ENCODE peak calls at places on chromosomes 12 and 14, in seven cellular contexts. O is GM12878, L is stomach, H is esophagus muscularis mucosa, G is sigmoid colon, D is HCT116, K is K562. W is an unnamed sample. For H3K36me3 and H3K4me1, the result is how much of the 10 kb centered on the place peaks cover.

GRCh38 chr14:91376547-91377477 is 40.8 kb downstream of the CCDC88C start:
- DNase-seq in G (no peak), K (no peak), L (no peak), O (no peak), D (no peak), H (no peak), W (no peak)

GRCh38 chr14:34069854-34070582 is 119.1 kb upstream of the EGLN3 start:
- DNase-seq in G (no peak), L (no peak), H (no peak), K (no peak), D (no peak), O (no peak), W (no peak)

GRCh38 chr14:96136361-96136760 is 68.3 kb upstream of the BDKRB2 start:
- DNase-seq in D (no peak), H (no peak), O (no peak), L (no peak), K (no peak), G (no peak), W (no peak)

GRCh38 chr14:58572092-58572853 is 65.5 kb upstream of the DACT1 start:
- DNase-seq in H (no peak), G (no peak), O (no peak), L (no peak), K (no peak), D (no peak), W (no peak)

GRCh38 chr14:57834001-57834598 is 31.8 kb downstream of the SLC35F4 start:
- DNase-seq in G (no peak), H (no peak), D (no peak), O (no peak), K (no peak), L (no peak), W (no peak)

GRCh38 chr14:91245029-91245428 is 525 bp upstream of the GPR68 start:
- DNase-seq in G (no peak), O (no peak), K (no peak), D (no peak), H (no peak), L (no peak), W (peak)

GRCh38 chr12:1282670-1283361 is 291.8 kb downstream of the ERC1 start:
- DNase-seq in K (no peak), D (no peak), O (no peak), H (peak), G (peak), L (no peak), W (peak)

GRCh38 chr12:102631274-102631673 is 150.9 kb upstream of the IGF1 start:
- DNase-seq in G (no peak), K (no peak), L (no peak), H (no peak), O (no peak), D (no peak), W (no peak)

GRCh38 chr14:33979613-33980276 is 28.9 kb upstream of the EGLN3 start:
- DNase-seq in L (no peak), K (no peak), H (peak), D (no peak), G (no peak), O (peak), W (no peak)

GRCh38 chr14:61467281-61467680 is 145.9 kb downstream of the PRKCH start:
- DNase-seq in K (no peak), G (no peak), O (no peak), L (no peak), D (no peak), H (peak), W (no peak)

GRCh38 chr12:123085730-123086487 is 65.0 kb downstream of the PITPNM2 start:
- DNase-seq in H (no peak), O (no peak), G (no peak), D (peak), L (peak), K (no peak), W (peak)

GRCh38 chr12:60148109-60148508 is 552.3 kb downstream of the SLC16A7 start:
- DNase-seq in L (no peak), O (no peak), K (peak), H (no peak), D (no peak), G (no peak), W (no peak)

GRCh38 chr14:44700184-44700583 is 193.1 kb upstream of the FSCB start:
- DNase-seq in K (no peak), H (no peak), O (no peak), D (no peak), G (no peak), L (no peak), W (no peak)

GRCh38 chr12:45051490-45052105 is 699 bp upstream of the DBX2 start:
- DNase-seq in D (no peak), K (no peak), H (no peak), L (no peak), G (no peak), O (no peak), W (no peak)

GRCh38 chr14:105582639-105583038 is 56.3 kb downstream of the TMEM121 start:
- DNase-seq in L (no peak), O (no peak), K (peak), G (no peak), D (no peak), H (peak), W (peak)

GRCh38 chr14:79856357-79856756 is 354.9 kb downstream of the DIO2 start:
- DNase-seq in K (no peak), D (no peak), H (no peak), G (no peak), L (no peak), O (no peak), W (no peak)

GRCh38 chr12:127145929-127146789 is 1120.8 kb upstream of the TMEM132C start:
- DNase-seq in K (peak), D (peak), O (no peak), G (peak), L (peak), H (peak), W (peak)

GRCh38 chr14:72948481-72949138 is 22.3 kb downstream of the DCAF4 start:
- DNase-seq in K (peak), G (no peak), L (peak), D (peak), H (no peak), O (peak), W (peak)

GRCh38 chr12:119574255-119574654 is 19.3 kb upstream of the TMEM233 start:
- DNase-seq in G (no peak), K (no peak), D (no peak), L (no peak), O (no peak), H (peak), W (no peak)

GRCh38 chr12:105212431-105212830 is 23.5 kb downstream of the APPL2 start:
- DNase-seq in D (no peak), H (no peak), G (no peak), O (no peak), L (no peak), K (no peak), W (no peak)

GRCh38 chr14:24368562-24369252 is 723 bp downstream of the NFATC4 start:
- DNase-seq in H (no peak), G (peak), K (peak), O (no peak), L (no peak), D (no peak), W (peak)

GRCh38 chr14:37695836-37696235 is 100.4 kb downstream of the TTC6 start:
- DNase-seq in K (no peak), D (no peak), L (no peak), H (no peak), O (no peak), G (no peak), W (no peak)

GRCh38 chr12:105228494-105228893 is 7.5 kb downstream of the APPL2 start:
- DNase-seq in K (no peak), H (no peak), O (no peak), G (no peak), L (no peak), D (no peak), W (no peak)

GRCh38 chr12:29743801-29744200 is 39.9 kb downstream of the TMTC1 start:
- DNase-seq in O (no peak), H (no peak), G (no peak), K (no peak), L (no peak), D (no peak), W (no peak)

GRCh38 chr12:77189463-77189862 is 124.1 kb upstream of the E2F7 start:
- DNase-seq in O (no peak), K (no peak), L (no peak), D (no peak), G (no peak), H (no peak), W (no peak)

GRCh38 chr12:132450391-132451171 is 39.4 kb upstream of the FBRSL1 start:
- DNase-seq in G (no peak), O (no peak), K (no peak), L (no peak), H (no peak), D (no peak), W (no peak)

GRCh38 chr12:129729170-129729569 is 174.7 kb downstream of the TMEM132D start:
- DNase-seq in G (no peak), H (peak), L (no peak), K (no peak), D (no peak), O (no peak), W (no peak)

GRCh38 chr12:68762691-68763090 is 16.7 kb downstream of the SLC35E3 start:
- DNase-seq in H (no peak), K (no peak), L (no peak), G (no peak), O (no peak), D (no peak), W (no peak)

GRCh38 chr12:68761442-68761812 is 15.5 kb downstream of the SLC35E3 start:
- DNase-seq in L (no peak), D (no peak), H (no peak), K (no peak), O (no peak), G (no peak), W (no peak)

GRCh38 chr12:68761901-68762630 is 16.1 kb downstream of the SLC35E3 start:
- DNase-seq in D (no peak), L (no peak), K (no peak), O (no peak), H (no peak), G (no peak), W (no peak)

GRCh38 chr12:68760806-68761441 is 14.9 kb downstream of the SLC35E3 start:
- DNase-seq in L (no peak), D (no peak), K (no peak), O (no peak), H (no peak), G (no peak), W (no peak)

GRCh38 chr12:68759852-68760251 is 13.9 kb downstream of the SLC35E3 start:
- DNase-seq in K (no peak), G (no peak), L (no peak), O (no peak), D (no peak), H (no peak), W (no peak)
- H3K36me3 ChIP-seq in K (under half), G (half or more), L (half or more), O (under half), D (under half), H (half or more), W (under half)

GRCh38 chr12:3288690-3289089 is 202.3 kb upstream of the PRMT8 start:
- DNase-seq in K (no peak), O (no peak), D (no peak), G (no peak), L (no peak), H (no peak), W (no peak)

GRCh38 chr12:3283137-3283680 is 206.0 kb downstream of the TSPAN9 start:
- DNase-seq in K (no peak), H (no peak), O (no peak), D (no peak), L (no peak), G (no peak), W (no peak)

GRCh38 chr12:3282271-3282670 is 205.1 kb downstream of the TSPAN9 start:
- DNase-seq in L (no peak), K (no peak), G (no peak), H (no peak), D (no peak), O (no peak), W (no peak)

GRCh38 chr12:3284411-3284810 is 206.6 kb upstream of the PRMT8 start:
- DNase-seq in H (no peak), L (no peak), O (no peak), K (no peak), D (no peak), G (no peak), W (no peak)

GRCh38 chr12:3285570-3285969 is 205.4 kb upstream of the PRMT8 start:
- DNase-seq in D (no peak), H (no peak), G (no peak), O (no peak), L (no peak), K (no peak), W (no peak)
- TF ChIP-seq POLR2AphosphoS5 in D (no peak), H (no peak), G (no peak), O (no peak), L (no peak), K (no peak), W (no peak)

GRCh38 chr12:6872073-6873048 is 742 bp downstream of the SPSB2 start:
- DNase-seq in D (peak), K (peak), H (no peak), O (peak), G (peak), L (peak), W (peak)
- H3K4me1 ChIP-seq in D (half or more), K (half or more), H (under half), O (under half), G (under half), L (half or more), W (under half)

GRCh38 chr12:120845696-120846095 is 58.5 kb downstream of the SPPL3 start:
- DNase-seq in H (no peak), K (no peak), L (no peak), D (no peak), G (no peak), O (no peak), W (no peak)

GRCh38 chr12:120843472-120843871 is 60.7 kb downstream of the SPPL3 start:
- DNase-seq in O (no peak), D (no peak), G (no peak), K (no peak), L (no peak), H (no peak), W (no peak)

GRCh38 chr12:120842595-120842994 is 61.6 kb downstream of the SPPL3 start:
- DNase-seq in K (no peak), O (no peak), D (no peak), L (no peak), H (no peak), G (no peak), W (no peak)

GRCh38 chr12:120844768-120845449 is 59.2 kb downstream of the SPPL3 start:
- DNase-seq in D (no peak), K (no peak), G (no peak), O (no peak), L (no peak), H (no peak), W (no peak)

GRCh38 chr12:120844297-120844696 is 59.9 kb downstream of the SPPL3 start:
- DNase-seq in D (no peak), L (no peak), O (no peak), H (no peak), K (no peak), G (no peak), W (no peak)
- H3K36me3 ChIP-seq in D (under half), L (under half), O (under half), H (under half), K (under half), G (under half), W (under half)

DNA sequence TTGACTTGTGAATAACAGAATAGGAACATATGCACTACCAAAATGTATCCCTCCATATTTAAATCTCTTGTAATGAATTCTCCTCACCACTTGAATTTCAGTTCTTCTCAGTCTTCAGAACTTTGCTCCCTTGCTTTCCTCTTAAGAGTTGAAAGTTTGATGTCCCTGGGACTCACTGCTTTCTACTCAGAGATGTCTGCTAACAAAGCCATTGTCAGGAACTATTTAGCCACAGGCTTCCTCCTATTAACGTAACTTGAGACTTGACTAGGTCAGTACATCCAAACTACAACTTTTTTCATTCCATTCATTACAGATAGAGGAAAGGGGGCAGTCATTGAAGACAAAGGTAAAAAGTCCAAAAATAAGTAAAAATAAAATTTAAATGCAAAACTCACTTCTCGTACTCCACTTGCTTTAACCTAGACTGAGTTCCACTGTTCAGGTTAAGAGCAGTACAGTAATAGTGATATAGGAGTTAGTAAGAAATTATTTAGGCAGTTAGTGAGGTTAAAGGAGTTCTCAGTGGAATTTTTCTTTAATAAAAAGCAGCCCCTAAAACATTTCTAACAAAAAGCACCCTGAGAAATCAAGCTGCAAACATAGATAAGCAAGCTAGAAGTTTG is 364.2 kb downstream of the SOX5 start:
- DNase-seq in O (no peak), K (no peak), G (no peak), L (no peak), D (no peak), H (no peak), W (no peak)
- TF ChIP-seq POLR2AphosphoS5 in O (no peak), K (no peak), G (no peak), L (no peak), D (no peak), H (no peak), W (no peak)

GRCh38 chr12:106311139-106311538 is 8.6 kb downstream of the TCP11L2 start:
- DNase-seq in H (no peak), K (no peak), G (no peak), D (no peak), O (no peak), L (no peak), W (no peak)

GRCh38 chr12:106307176-106307575 is 4.6 kb downstream of the TCP11L2 start:
- DNase-seq in O (no peak), K (no peak), G (no peak), H (no peak), D (no peak), L (no peak), W (no peak)

GRCh38 chr12:106309671-106310313 is 7.3 kb downstream of the TCP11L2 start:
- DNase-seq in D (no peak), L (no peak), H (no peak), K (no peak), O (no peak), G (no peak), W (no peak)

GRCh38 chr12:106308611-106309010 is 6.1 kb downstream of the TCP11L2 start:
- DNase-seq in L (no peak), G (no peak), H (no peak), D (no peak), O (no peak), K (no peak), W (no peak)

DNA sequence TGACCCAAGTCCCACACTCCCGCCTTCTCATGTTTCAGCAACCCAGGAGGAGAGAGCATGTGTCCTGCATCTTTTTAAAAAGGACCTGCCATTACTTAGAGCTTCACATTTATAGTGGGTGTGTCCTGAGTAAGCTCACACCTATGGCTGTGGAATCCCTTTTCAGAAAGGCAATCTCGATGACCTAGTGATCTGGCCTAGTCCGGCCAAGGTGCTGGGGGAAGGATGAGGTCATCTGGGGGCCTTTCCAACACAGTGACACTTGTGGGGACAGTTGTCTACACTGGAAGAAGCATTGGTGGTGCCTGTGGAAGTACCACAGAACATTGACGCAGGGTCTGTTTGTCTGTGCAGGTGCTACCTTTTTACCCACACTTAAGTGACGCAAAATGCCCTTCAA is 8.2 kb downstream of the TCP11L2 start:
- DNase-seq in L (no peak), G (no peak), H (no peak), D (no peak), O (no peak), K (no peak), W (no peak)
- H3K4me1 ChIP-seq in L (under half), G (under half), H (under half), D (under half), O (under half), K (under half), W (under half)

GRCh38 chr14:64450255-64450654 is 15.0 kb upstream of the AKAP5 start:
- DNase-seq in D (no peak), G (no peak), K (no peak), H (no peak), L (no peak), O (no peak), W (no peak)
- H3K36me3 ChIP-seq in D (half or more), G (half or more), K (half or more), H (half or more), L (half or more), O (under half), W (under half)

GRCh38 chr14:89427426-89428162 is 10.6 kb upstream of the FOXN3 start:
- DNase-seq in K (no peak), G (peak), O (no peak), L (no peak), D (no peak), H (no peak), W (no peak)

GRCh38 chr14:89428556-89429196 is 11.6 kb upstream of the FOXN3 start:
- DNase-seq in O (no peak), K (no peak), D (no peak), G (peak), H (no peak), L (no peak), W (no peak)

GRCh38 chr14:89428163-89428523 is 11.1 kb upstream of the FOXN3 start:
- DNase-seq in K (no peak), H (no peak), L (no peak), D (no peak), G (no peak), O (no peak), W (no peak)

GRCh38 chr14:89430271-89430620 is 13.2 kb upstream of the FOXN3 start:
- DNase-seq in K (no peak), H (no peak), D (no peak), G (no peak), O (no peak), L (no peak), W (no peak)

DNA sequence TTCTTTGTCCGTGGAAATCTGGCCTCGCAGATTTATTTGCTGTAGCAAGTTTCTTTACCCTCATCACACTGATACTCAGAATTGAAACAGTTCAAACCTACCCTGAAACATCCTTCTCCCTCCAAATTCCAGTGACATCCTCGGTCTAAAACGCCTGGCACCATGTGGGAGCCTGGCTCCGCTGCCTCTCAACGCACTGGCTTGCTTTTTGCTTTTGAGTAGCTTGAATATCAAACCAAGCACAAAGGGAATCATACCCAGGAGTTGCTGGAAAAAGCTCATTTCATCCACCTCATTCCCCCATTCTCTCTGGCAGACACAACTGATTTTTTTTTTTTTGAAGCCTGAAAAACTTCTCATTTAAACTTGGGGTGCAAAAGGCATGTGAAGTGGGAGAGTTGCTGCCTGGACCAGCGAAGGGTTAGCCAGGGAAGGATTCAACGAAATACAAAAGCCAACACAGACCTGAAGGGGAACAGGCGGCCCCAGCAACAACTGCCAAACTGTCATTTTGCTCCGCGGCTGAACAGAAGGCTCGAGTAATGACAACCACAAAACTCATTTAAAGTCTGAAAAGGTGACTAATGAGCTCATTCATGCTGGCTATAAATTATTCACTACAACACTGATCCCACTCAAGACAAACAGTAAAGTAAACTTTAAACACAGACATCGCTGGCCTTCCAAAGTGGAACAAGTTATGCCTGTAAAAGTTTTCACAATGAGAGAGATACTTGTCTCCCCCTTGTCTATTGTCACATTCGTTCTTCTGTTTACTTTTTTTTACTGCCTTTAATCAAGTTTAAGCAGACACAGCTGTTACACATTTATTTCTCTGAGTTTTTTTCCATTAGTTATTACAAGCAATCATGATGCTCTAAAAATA is 12.4 kb upstream of the FOXN3 start:
- DNase-seq in G (peak), L (no peak), O (no peak), H (no peak), K (no peak), D (no peak), W (peak)
- TF ChIP-seq POLR2AphosphoS5 in G (peak), L (no peak), O (no peak), H (no peak), K (no peak), D (no peak), W (no peak)

W was measured in transverse colon.